ENCODE peak calls at places on chromosomes 16 and 17, in eight cellular contexts. One of them, this sample, is unnamed. For H3K36me3, the result is how much of the 10 kb centered on the place peaks cover.

GRCh38 chr17:50123649-50124349 is 6.2 kb downstream of the SAMD14 start:
- DNase-seq in heart left ventricle: peak
- DNase-seq in adrenal gland: peak
- DNase-seq in endothelial cell of umbilical vein: no peak
- DNase-seq in testis: no peak
- DNase-seq in esophagus squamous epithelium: no peak
- DNase-seq in K562: no peak
- DNase-seq in body of pancreas: peak
- DNase-seq in this sample: no peak

GRCh38 chr16:89308391-89309333 is 91.2 kb downstream of the ZNF778 start:
- DNase-seq in endothelial cell of umbilical vein: no peak
- DNase-seq in body of pancreas: peak
- DNase-seq in esophagus squamous epithelium: no peak
- DNase-seq in testis: no peak
- DNase-seq in heart left ventricle: peak
- DNase-seq in K562: peak
- DNase-seq in adrenal gland: no peak
- DNase-seq in this sample: no peak

GRCh38 chr17:14316131-14316854 is 15.4 kb downstream of the HS3ST3B1 start:
- DNase-seq in endothelial cell of umbilical vein: no peak
- DNase-seq in testis: no peak
- DNase-seq in K562: no peak
- DNase-seq in adrenal gland: no peak
- DNase-seq in heart left ventricle: no peak
- DNase-seq in body of pancreas: no peak
- DNase-seq in esophagus squamous epithelium: no peak
- DNase-seq in this sample: no peak

GRCh38 chr17:39461911-39462641 is 790 bp downstream of the CDK12 start:
- DNase-seq in K562: peak
- DNase-seq in heart left ventricle: peak
- DNase-seq in adrenal gland: peak
- DNase-seq in endothelial cell of umbilical vein: peak
- DNase-seq in body of pancreas: peak
- DNase-seq in testis: peak
- DNase-seq in esophagus squamous epithelium: no peak
- DNase-seq in this sample: peak

GRCh38 chr17:49928126-49928800 is 40.7 kb upstream of the DLX4 start:
- DNase-seq in endothelial cell of umbilical vein: no peak
- DNase-seq in testis: no peak
- DNase-seq in K562: no peak
- DNase-seq in heart left ventricle: no peak
- DNase-seq in esophagus squamous epithelium: no peak
- DNase-seq in adrenal gland: no peak
- DNase-seq in body of pancreas: no peak
- DNase-seq in this sample: no peak

GRCh38 chr17:7250655-7251329 is 742 bp downstream of the CTDNEP1 start:
- DNase-seq in esophagus squamous epithelium: no peak
- DNase-seq in testis: no peak
- DNase-seq in body of pancreas: no peak
- DNase-seq in K562: no peak
- DNase-seq in adrenal gland: no peak
- DNase-seq in heart left ventricle: no peak
- DNase-seq in endothelial cell of umbilical vein: peak
- DNase-seq in this sample: no peak

GRCh38 chr17:60468371-60468770 is 46.1 kb downstream of the CHCT1 start:
- DNase-seq in adrenal gland: no peak
- DNase-seq in K562: no peak
- DNase-seq in endothelial cell of umbilical vein: peak
- DNase-seq in heart left ventricle: no peak
- DNase-seq in testis: no peak
- DNase-seq in body of pancreas: no peak
- DNase-seq in esophagus squamous epithelium: no peak
- DNase-seq in this sample: no peak

GRCh38 chr17:63704259-63704576 is 4.3 kb upstream of the LIMD2 start:
- DNase-seq in testis: no peak
- DNase-seq in body of pancreas: no peak
- DNase-seq in esophagus squamous epithelium: no peak
- DNase-seq in K562: no peak
- DNase-seq in heart left ventricle: no peak
- DNase-seq in endothelial cell of umbilical vein: no peak
- DNase-seq in adrenal gland: no peak
- DNase-seq in this sample: no peak

GRCh38 chr17:62679866-62680377 is 52.5 kb downstream of the MRC2 start:
- DNase-seq in heart left ventricle: no peak
- DNase-seq in body of pancreas: no peak
- DNase-seq in endothelial cell of umbilical vein: no peak
- DNase-seq in K562: peak
- DNase-seq in testis: peak
- DNase-seq in esophagus squamous epithelium: no peak
- DNase-seq in adrenal gland: no peak
- DNase-seq in this sample: no peak

GRCh38 chr16:68272501-68273209 is 8.3 kb downstream of the SLC7A6 start:
- DNase-seq in esophagus squamous epithelium: no peak
- DNase-seq in K562: no peak
- DNase-seq in adrenal gland: no peak
- DNase-seq in body of pancreas: peak
- DNase-seq in endothelial cell of umbilical vein: no peak
- DNase-seq in testis: no peak
- DNase-seq in heart left ventricle: no peak
- DNase-seq in this sample: peak

GRCh38 chr17:13135496-13135895 is 117.7 kb upstream of the ELAC2 start:
- DNase-seq in esophagus squamous epithelium: no peak
- DNase-seq in testis: no peak
- DNase-seq in heart left ventricle: no peak
- DNase-seq in body of pancreas: no peak
- DNase-seq in endothelial cell of umbilical vein: no peak
- DNase-seq in K562: no peak
- DNase-seq in adrenal gland: no peak
- DNase-seq in this sample: no peak

GRCh38 chr16:50448522-50448921 is 79.7 kb upstream of the BRD7 start:
- DNase-seq in testis: no peak
- DNase-seq in adrenal gland: no peak
- DNase-seq in heart left ventricle: no peak
- DNase-seq in body of pancreas: peak
- DNase-seq in K562: no peak
- DNase-seq in endothelial cell of umbilical vein: no peak
- DNase-seq in esophagus squamous epithelium: no peak
- DNase-seq in this sample: no peak

GRCh38 chr16:84844049-84844350 is 24.2 kb downstream of the CRISPLD2 start:
- DNase-seq in testis: no peak
- DNase-seq in heart left ventricle: peak
- DNase-seq in body of pancreas: peak
- DNase-seq in adrenal gland: no peak
- DNase-seq in endothelial cell of umbilical vein: no peak
- DNase-seq in K562: no peak
- DNase-seq in esophagus squamous epithelium: no peak
- DNase-seq in this sample: no peak

GRCh38 chr17:70121136-70121535 is 46.1 kb downstream of the KCNJ16 start:
- DNase-seq in K562: no peak
- DNase-seq in testis: no peak
- DNase-seq in body of pancreas: no peak
- DNase-seq in heart left ventricle: no peak
- DNase-seq in adrenal gland: no peak
- DNase-seq in endothelial cell of umbilical vein: peak
- DNase-seq in esophagus squamous epithelium: no peak
- DNase-seq in this sample: no peak

GRCh38 chr17:81563861-81564586 is 11.9 kb upstream of the FAAP100 start:
- DNase-seq in heart left ventricle: peak
- DNase-seq in esophagus squamous epithelium: no peak
- DNase-seq in adrenal gland: no peak
- DNase-seq in K562: no peak
- DNase-seq in body of pancreas: no peak
- DNase-seq in testis: no peak
- DNase-seq in endothelial cell of umbilical vein: no peak
- DNase-seq in this sample: no peak

GRCh38 chr16:29996773-29997250 is 771 bp downstream of the INO80E start:
- DNase-seq in adrenal gland: no peak
- DNase-seq in body of pancreas: no peak
- DNase-seq in heart left ventricle: no peak
- DNase-seq in esophagus squamous epithelium: no peak
- DNase-seq in K562: no peak
- DNase-seq in endothelial cell of umbilical vein: peak
- DNase-seq in testis: no peak
- DNase-seq in this sample: no peak

GRCh38 chr16:29994613-29995329 is 646 bp downstream of the HIRIP3 start:
- DNase-seq in testis: no peak
- DNase-seq in body of pancreas: peak
- DNase-seq in K562: peak
- DNase-seq in endothelial cell of umbilical vein: peak
- DNase-seq in esophagus squamous epithelium: no peak
- DNase-seq in heart left ventricle: peak
- DNase-seq in adrenal gland: no peak
- DNase-seq in this sample: peak

GRCh38 chr16:29993903-29994612 is 1.4 kb downstream of the HIRIP3 start:
- DNase-seq in endothelial cell of umbilical vein: no peak
- DNase-seq in body of pancreas: no peak
- DNase-seq in K562: no peak
- DNase-seq in testis: no peak
- DNase-seq in esophagus squamous epithelium: no peak
- DNase-seq in adrenal gland: no peak
- DNase-seq in heart left ventricle: no peak
- DNase-seq in this sample: no peak

GRCh38 chr16:29995330-29995910 is at the start of gene HIRIP3:
- DNase-seq in K562: peak
- DNase-seq in endothelial cell of umbilical vein: peak
- DNase-seq in testis: peak
- DNase-seq in body of pancreas: peak
- DNase-seq in adrenal gland: peak
- DNase-seq in heart left ventricle: peak
- DNase-seq in esophagus squamous epithelium: peak
- DNase-seq in this sample: peak

GRCh38 chr16:29995911-29996772 is at the start of gene INO80E:
- DNase-seq in body of pancreas: peak
- DNase-seq in endothelial cell of umbilical vein: peak
- DNase-seq in adrenal gland: peak
- DNase-seq in heart left ventricle: peak
- DNase-seq in esophagus squamous epithelium: peak
- DNase-seq in K562: peak
- DNase-seq in testis: peak
- DNase-seq in this sample: peak
- TF ChIP-seq POLR2A in body of pancreas: peak
- TF ChIP-seq POLR2A in endothelial cell of umbilical vein: no peak
- TF ChIP-seq POLR2A in adrenal gland: no peak
- TF ChIP-seq POLR2A in heart left ventricle: peak
- TF ChIP-seq POLR2A in esophagus squamous epithelium: peak
- TF ChIP-seq POLR2A in K562: peak
- TF ChIP-seq POLR2A in testis: peak
- TF ChIP-seq POLR2A in this sample: no peak

DNA sequence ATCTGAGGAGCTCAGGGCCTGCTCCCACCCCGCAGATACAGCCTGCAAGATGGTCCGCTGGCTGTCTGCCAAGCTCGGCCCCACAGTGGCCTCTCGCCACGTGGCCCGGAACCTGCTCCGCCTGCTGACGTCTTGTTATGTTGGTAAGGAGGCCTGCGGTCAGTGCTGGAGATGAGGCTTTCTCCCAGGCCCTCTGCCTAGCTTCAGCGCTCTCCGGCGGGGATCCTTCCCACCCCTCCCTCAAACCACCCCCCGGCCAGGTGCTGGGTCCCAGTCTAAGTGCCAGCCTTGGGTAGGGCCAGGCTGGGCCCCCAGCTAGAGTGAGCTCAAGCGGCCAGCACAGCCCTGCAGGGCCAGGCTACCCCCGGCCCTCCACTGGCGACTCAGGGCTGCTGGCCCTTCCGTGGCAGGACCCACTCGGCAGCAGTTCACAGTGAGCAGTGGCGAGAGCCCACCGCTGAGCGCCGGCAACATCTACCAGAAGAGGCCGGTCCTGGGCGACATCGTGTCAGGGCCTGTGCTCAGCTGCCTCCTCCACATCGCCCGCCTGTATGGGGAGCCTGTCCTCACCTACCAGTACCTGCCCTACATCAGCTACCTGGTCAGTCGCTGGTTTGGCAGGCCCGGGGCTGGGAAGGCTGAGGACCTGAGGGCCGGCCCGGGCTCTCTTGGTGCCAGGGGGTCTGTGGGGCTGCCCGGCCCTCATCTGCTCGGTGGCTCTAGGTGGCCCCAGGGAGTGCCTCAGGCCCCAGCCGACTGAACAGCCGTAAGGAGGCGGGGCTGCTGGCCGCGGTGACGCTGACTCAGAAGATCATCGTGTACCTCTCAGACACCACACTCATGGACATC is 6.1 kb downstream of the WDR81 start:
- DNase-seq in testis: peak
- DNase-seq in endothelial cell of umbilical vein: no peak
- DNase-seq in heart left ventricle: peak
- DNase-seq in body of pancreas: peak
- DNase-seq in esophagus squamous epithelium: no peak
- DNase-seq in adrenal gland: peak
- DNase-seq in K562: peak
- DNase-seq in this sample: peak
- H3K36me3 ChIP-seq in testis: under half
- H3K36me3 ChIP-seq in endothelial cell of umbilical vein: under half
- H3K36me3 ChIP-seq in heart left ventricle: under half
- H3K36me3 ChIP-seq in body of pancreas: under half
- H3K36me3 ChIP-seq in esophagus squamous epithelium: under half
- H3K36me3 ChIP-seq in adrenal gland: under half
- H3K36me3 ChIP-seq in K562: under half
- H3K36me3 ChIP-seq in this sample: half or more

GRCh38 chr16:2473425-2473926 is 1.5 kb upstream of the TBC1D24 start:
- DNase-seq in endothelial cell of umbilical vein: no peak
- DNase-seq in heart left ventricle: no peak
- DNase-seq in testis: no peak
- DNase-seq in esophagus squamous epithelium: no peak
- DNase-seq in adrenal gland: no peak
- DNase-seq in body of pancreas: no peak
- DNase-seq in K562: peak
- DNase-seq in this sample: no peak

GRCh38 chr16:2476345-2476720 is 1.4 kb downstream of the TBC1D24 start:
- DNase-seq in endothelial cell of umbilical vein: no peak
- DNase-seq in testis: no peak
- DNase-seq in body of pancreas: no peak
- DNase-seq in adrenal gland: no peak
- DNase-seq in esophagus squamous epithelium: no peak
- DNase-seq in K562: no peak
- DNase-seq in heart left ventricle: no peak
- DNase-seq in this sample: no peak

GRCh38 chr16:2475413-2476344 is 752 bp downstream of the TBC1D24 start:
- DNase-seq in esophagus squamous epithelium: no peak
- DNase-seq in testis: no peak
- DNase-seq in endothelial cell of umbilical vein: no peak
- DNase-seq in heart left ventricle: no peak
- DNase-seq in body of pancreas: peak
- DNase-seq in adrenal gland: no peak
- DNase-seq in K562: peak
- DNase-seq in this sample: peak

GRCh38 chr16:2473999-2474876 is 689 bp upstream of the TBC1D24 start:
- DNase-seq in endothelial cell of umbilical vein: peak
- DNase-seq in body of pancreas: peak
- DNase-seq in K562: peak
- DNase-seq in esophagus squamous epithelium: no peak
- DNase-seq in testis: peak
- DNase-seq in adrenal gland: no peak
- DNase-seq in heart left ventricle: peak
- DNase-seq in this sample: peak

GRCh38 chr16:2474877-2475412 is at the start of gene TBC1D24:
- DNase-seq in K562: peak
- DNase-seq in esophagus squamous epithelium: no peak
- DNase-seq in endothelial cell of umbilical vein: peak
- DNase-seq in testis: peak
- DNase-seq in adrenal gland: peak
- DNase-seq in heart left ventricle: peak
- DNase-seq in body of pancreas: peak
- DNase-seq in this sample: peak
- TF ChIP-seq POLR2A in K562: no peak
- TF ChIP-seq POLR2A in esophagus squamous epithelium: peak
- TF ChIP-seq POLR2A in endothelial cell of umbilical vein: peak
- TF ChIP-seq POLR2A in testis: no peak
- TF ChIP-seq POLR2A in adrenal gland: peak
- TF ChIP-seq POLR2A in heart left ventricle: peak
- TF ChIP-seq POLR2A in body of pancreas: peak
- TF ChIP-seq POLR2A in this sample: no peak

GRCh38 chr17:16427020-16427419 is 11.6 kb downstream of the TRPV2 start:
- DNase-seq in endothelial cell of umbilical vein: no peak
- DNase-seq in body of pancreas: no peak
- DNase-seq in testis: no peak
- DNase-seq in esophagus squamous epithelium: no peak
- DNase-seq in K562: no peak
- DNase-seq in heart left ventricle: no peak
- DNase-seq in adrenal gland: no peak
- DNase-seq in this sample: no peak
- H3K36me3 ChIP-seq in endothelial cell of umbilical vein: under half
- H3K36me3 ChIP-seq in body of pancreas: under half
- H3K36me3 ChIP-seq in testis: under half
- H3K36me3 ChIP-seq in esophagus squamous epithelium: under half
- H3K36me3 ChIP-seq in K562: half or more
- H3K36me3 ChIP-seq in heart left ventricle: under half
- H3K36me3 ChIP-seq in adrenal gland: under half
- H3K36me3 ChIP-seq in this sample: under half

This sample was measured in stomach.